ENCODE peak calls at places on chromosomes 5 and 9, in six cellular contexts. One of them, this sample, is unnamed.

GRCh38 chr9:136757328-136757727 is 715 bp downstream of the LCN8 start:
- DNase-seq in esophagus muscularis mucosa: no peak
- DNase-seq in neuronal stem cell: no peak
- DNase-seq in cardiac muscle cell: no peak
- DNase-seq in dorsolateral prefrontal cortex: no peak
- DNase-seq in tibial nerve: no peak
- DNase-seq in this sample: no peak

GRCh38 chr5:80495891-80496290 is 8.0 kb downstream of the FAM151B start:
- DNase-seq in neuronal stem cell: no peak
- DNase-seq in dorsolateral prefrontal cortex: no peak
- DNase-seq in cardiac muscle cell: no peak
- DNase-seq in esophagus muscularis mucosa: no peak
- DNase-seq in tibial nerve: no peak
- DNase-seq in this sample: no peak

GRCh38 chr5:120794121-120794520 is 330.0 kb downstream of the PRR16 start:
- DNase-seq in tibial nerve: no peak
- DNase-seq in esophagus muscularis mucosa: no peak
- DNase-seq in cardiac muscle cell: no peak
- DNase-seq in neuronal stem cell: no peak
- DNase-seq in dorsolateral prefrontal cortex: no peak
- DNase-seq in this sample: no peak

GRCh38 chr9:127899200-127899943 is at the start of gene ST6GALNAC6:
- DNase-seq in cardiac muscle cell: peak
- DNase-seq in dorsolateral prefrontal cortex: peak
- DNase-seq in tibial nerve: no peak
- DNase-seq in esophagus muscularis mucosa: no peak
- DNase-seq in neuronal stem cell: peak
- DNase-seq in this sample: peak

GRCh38 chr9:2494571-2494970 is 127.0 kb upstream of the VLDLR start:
- DNase-seq in esophagus muscularis mucosa: no peak
- DNase-seq in tibial nerve: no peak
- DNase-seq in cardiac muscle cell: peak
- DNase-seq in neuronal stem cell: no peak
- DNase-seq in dorsolateral prefrontal cortex: no peak
- DNase-seq in this sample: no peak

GRCh38 chr9:21334603-21334968 is 618 bp downstream of the KLHL9 start:
- DNase-seq in tibial nerve: peak
- DNase-seq in esophagus muscularis mucosa: no peak
- DNase-seq in cardiac muscle cell: no peak
- DNase-seq in neuronal stem cell: peak
- DNase-seq in dorsolateral prefrontal cortex: no peak
- DNase-seq in this sample: no peak

GRCh38 chr9:136564379-136564988 is 18.6 kb upstream of the NOTCH1 start:
- DNase-seq in tibial nerve: peak
- DNase-seq in neuronal stem cell: no peak
- DNase-seq in dorsolateral prefrontal cortex: no peak
- DNase-seq in esophagus muscularis mucosa: no peak
- DNase-seq in cardiac muscle cell: no peak
- DNase-seq in this sample: no peak

GRCh38 chr5:41796061-41796460 is 74.2 kb downstream of the OXCT1 start:
- DNase-seq in esophagus muscularis mucosa: no peak
- DNase-seq in neuronal stem cell: no peak
- DNase-seq in cardiac muscle cell: no peak
- DNase-seq in dorsolateral prefrontal cortex: no peak
- DNase-seq in tibial nerve: no peak
- DNase-seq in this sample: no peak

GRCh38 chr9:72384710-72385475 is 19.9 kb upstream of the ZFAND5 start:
- DNase-seq in neuronal stem cell: no peak
- DNase-seq in esophagus muscularis mucosa: no peak
- DNase-seq in tibial nerve: no peak
- DNase-seq in cardiac muscle cell: no peak
- DNase-seq in dorsolateral prefrontal cortex: no peak
- DNase-seq in this sample: no peak

GRCh38 chr9:72386186-72386585 is 21.2 kb upstream of the ZFAND5 start:
- DNase-seq in cardiac muscle cell: no peak
- DNase-seq in tibial nerve: no peak
- DNase-seq in esophagus muscularis mucosa: no peak
- DNase-seq in neuronal stem cell: no peak
- DNase-seq in dorsolateral prefrontal cortex: no peak
- DNase-seq in this sample: no peak

GRCh38 chr9:72382405-72382804 is 17.4 kb upstream of the ZFAND5 start:
- DNase-seq in neuronal stem cell: no peak
- DNase-seq in dorsolateral prefrontal cortex: no peak
- DNase-seq in esophagus muscularis mucosa: no peak
- DNase-seq in tibial nerve: no peak
- DNase-seq in cardiac muscle cell: no peak
- DNase-seq in this sample: no peak

GRCh38 chr9:72383978-72384709 is 19.1 kb upstream of the ZFAND5 start:
- DNase-seq in cardiac muscle cell: no peak
- DNase-seq in tibial nerve: no peak
- DNase-seq in esophagus muscularis mucosa: no peak
- DNase-seq in dorsolateral prefrontal cortex: no peak
- DNase-seq in neuronal stem cell: no peak
- DNase-seq in this sample: no peak
- H3K27ac ChIP-seq in cardiac muscle cell: no peak
- H3K27ac ChIP-seq in tibial nerve: peak
- H3K27ac ChIP-seq in esophagus muscularis mucosa: no peak
- H3K27ac ChIP-seq in dorsolateral prefrontal cortex: no peak
- H3K27ac ChIP-seq in neuronal stem cell: no peak
- H3K27ac ChIP-seq in this sample: no peak

GRCh38 chr5:95078868-95079267 is 206.0 kb downstream of the MCTP1 start:
- DNase-seq in esophagus muscularis mucosa: no peak
- DNase-seq in neuronal stem cell: no peak
- DNase-seq in tibial nerve: no peak
- DNase-seq in dorsolateral prefrontal cortex: no peak
- DNase-seq in cardiac muscle cell: no peak
- DNase-seq in this sample: no peak

GRCh38 chr5:95080456-95080855 is 204.4 kb downstream of the MCTP1 start:
- DNase-seq in tibial nerve: no peak
- DNase-seq in esophagus muscularis mucosa: no peak
- DNase-seq in cardiac muscle cell: no peak
- DNase-seq in neuronal stem cell: no peak
- DNase-seq in dorsolateral prefrontal cortex: no peak
- DNase-seq in this sample: no peak

GRCh38 chr5:95080026-95080425 is 204.9 kb downstream of the MCTP1 start:
- DNase-seq in dorsolateral prefrontal cortex: no peak
- DNase-seq in esophagus muscularis mucosa: no peak
- DNase-seq in tibial nerve: no peak
- DNase-seq in neuronal stem cell: no peak
- DNase-seq in cardiac muscle cell: no peak
- DNase-seq in this sample: no peak

GRCh38 chr5:95075079-95075478 is 209.8 kb downstream of the MCTP1 start:
- DNase-seq in neuronal stem cell: no peak
- DNase-seq in esophagus muscularis mucosa: no peak
- DNase-seq in cardiac muscle cell: no peak
- DNase-seq in tibial nerve: no peak
- DNase-seq in dorsolateral prefrontal cortex: no peak
- DNase-seq in this sample: no peak

DNA sequence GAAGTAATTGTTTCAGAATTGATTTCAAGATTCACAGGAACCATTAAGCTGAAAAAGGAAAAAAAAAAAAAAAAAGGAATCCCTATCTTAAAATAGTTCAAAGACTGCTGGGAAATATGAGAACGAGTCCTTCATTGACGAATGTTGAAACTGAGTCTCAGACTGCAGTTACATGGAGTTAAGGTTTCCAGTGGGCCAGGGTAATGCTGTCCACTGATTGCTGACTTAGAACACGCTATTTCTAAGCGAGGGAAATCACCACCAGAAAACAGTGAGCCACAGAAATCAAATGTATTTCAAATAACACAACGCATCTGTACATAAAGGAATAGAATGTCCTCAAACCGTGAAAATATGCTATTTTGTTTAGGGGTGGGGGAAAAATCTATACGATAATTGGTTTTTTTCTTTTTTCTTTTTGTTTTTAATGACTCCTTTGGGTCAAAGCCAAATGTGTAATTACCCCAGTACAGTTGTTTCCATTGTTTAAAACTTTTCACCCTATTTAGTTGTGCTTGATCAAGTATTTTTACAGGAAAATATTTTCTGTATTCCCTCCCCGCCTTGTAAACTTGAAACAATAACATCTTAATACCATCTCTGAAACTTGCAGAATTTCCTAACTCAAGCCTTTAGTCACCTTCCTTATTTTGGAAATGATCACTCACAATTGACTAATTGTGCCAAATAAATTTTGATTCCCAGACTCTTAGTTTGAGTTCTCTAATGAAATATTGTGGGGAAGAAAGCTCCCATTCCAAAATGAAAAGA is 208.3 kb downstream of the MCTP1 start:
- DNase-seq in esophagus muscularis mucosa: no peak
- DNase-seq in tibial nerve: no peak
- DNase-seq in cardiac muscle cell: no peak
- DNase-seq in neuronal stem cell: no peak
- DNase-seq in dorsolateral prefrontal cortex: no peak
- DNase-seq in this sample: no peak
- H3K27ac ChIP-seq in esophagus muscularis mucosa: no peak
- H3K27ac ChIP-seq in tibial nerve: no peak
- H3K27ac ChIP-seq in cardiac muscle cell: no peak
- H3K27ac ChIP-seq in neuronal stem cell: no peak
- H3K27ac ChIP-seq in dorsolateral prefrontal cortex: no peak
- H3K27ac ChIP-seq in this sample: no peak

DNA sequence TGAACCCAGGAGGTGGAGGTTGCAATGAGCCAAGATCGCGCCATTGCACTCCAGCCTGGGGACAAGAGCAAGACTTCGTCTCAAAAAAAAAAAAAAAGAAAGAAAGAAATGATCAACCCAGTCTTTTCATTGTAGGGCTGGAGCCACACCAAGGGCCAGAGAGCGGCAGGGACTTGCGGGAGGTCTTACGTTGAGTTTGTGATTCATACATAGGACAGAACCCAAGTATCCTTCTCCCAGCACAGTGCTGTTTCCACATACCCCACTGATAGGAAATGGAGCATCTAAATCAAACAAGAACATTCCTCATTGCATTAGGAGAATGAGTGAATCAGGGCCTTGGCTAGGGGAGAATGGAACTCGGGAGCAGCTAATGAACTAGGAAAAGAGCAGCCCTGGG is 3.5 kb upstream of the TNIP1 start:
- DNase-seq in esophagus muscularis mucosa: no peak
- DNase-seq in dorsolateral prefrontal cortex: no peak
- DNase-seq in tibial nerve: no peak
- DNase-seq in neuronal stem cell: no peak
- DNase-seq in cardiac muscle cell: no peak
- DNase-seq in this sample: no peak
- H3K27ac ChIP-seq in esophagus muscularis mucosa: no peak
- H3K27ac ChIP-seq in dorsolateral prefrontal cortex: no peak
- H3K27ac ChIP-seq in tibial nerve: no peak
- H3K27ac ChIP-seq in neuronal stem cell: no peak
- H3K27ac ChIP-seq in cardiac muscle cell: no peak
- H3K27ac ChIP-seq in this sample: no peak

GRCh38 chr9:106284300-106284699 is 578.7 kb upstream of the ZNF462 start:
- DNase-seq in tibial nerve: no peak
- DNase-seq in neuronal stem cell: no peak
- DNase-seq in cardiac muscle cell: peak
- DNase-seq in esophagus muscularis mucosa: no peak
- DNase-seq in dorsolateral prefrontal cortex: no peak
- DNase-seq in this sample: no peak

GRCh38 chr9:106286249-106286648 is 576.7 kb upstream of the ZNF462 start:
- DNase-seq in dorsolateral prefrontal cortex: no peak
- DNase-seq in tibial nerve: no peak
- DNase-seq in esophagus muscularis mucosa: no peak
- DNase-seq in cardiac muscle cell: peak
- DNase-seq in neuronal stem cell: peak
- DNase-seq in this sample: peak

GRCh38 chr9:106288689-106289088 is 574.3 kb upstream of the ZNF462 start:
- DNase-seq in neuronal stem cell: no peak
- DNase-seq in tibial nerve: no peak
- DNase-seq in dorsolateral prefrontal cortex: no peak
- DNase-seq in cardiac muscle cell: no peak
- DNase-seq in esophagus muscularis mucosa: no peak
- DNase-seq in this sample: no peak

DNA sequence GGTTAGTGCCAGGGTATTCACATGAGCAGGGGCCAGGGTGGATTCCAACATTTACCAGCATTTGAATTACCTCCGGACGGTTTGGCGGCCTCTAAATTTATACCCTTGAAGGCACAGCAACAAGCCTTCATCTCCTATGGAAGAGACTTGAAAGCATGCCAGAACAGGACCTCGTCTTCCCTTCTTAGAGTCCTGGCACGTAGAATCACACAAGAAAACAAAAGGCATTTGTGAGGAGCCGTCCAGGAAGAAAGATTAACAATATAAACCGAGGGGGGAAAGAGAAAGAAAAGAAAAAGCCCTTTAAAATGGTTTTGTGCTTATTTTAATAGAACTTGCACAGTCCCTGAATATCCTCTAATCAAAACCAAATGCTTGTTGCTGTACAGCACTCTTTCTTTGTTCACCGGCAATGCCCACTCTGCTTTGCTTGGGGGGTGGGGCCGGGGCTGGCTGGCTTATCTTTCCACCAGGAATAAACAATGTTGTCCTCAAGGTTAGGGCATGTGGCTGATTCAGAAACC is 575.8 kb upstream of the ZNF462 start:
- DNase-seq in dorsolateral prefrontal cortex: no peak
- DNase-seq in esophagus muscularis mucosa: no peak
- DNase-seq in cardiac muscle cell: no peak
- DNase-seq in tibial nerve: no peak
- DNase-seq in neuronal stem cell: no peak
- DNase-seq in this sample: no peak
- H3K27ac ChIP-seq in dorsolateral prefrontal cortex: peak
- H3K27ac ChIP-seq in esophagus muscularis mucosa: no peak
- H3K27ac ChIP-seq in cardiac muscle cell: peak
- H3K27ac ChIP-seq in tibial nerve: no peak
- H3K27ac ChIP-seq in neuronal stem cell: peak
- H3K27ac ChIP-seq in this sample: peak

DNA sequence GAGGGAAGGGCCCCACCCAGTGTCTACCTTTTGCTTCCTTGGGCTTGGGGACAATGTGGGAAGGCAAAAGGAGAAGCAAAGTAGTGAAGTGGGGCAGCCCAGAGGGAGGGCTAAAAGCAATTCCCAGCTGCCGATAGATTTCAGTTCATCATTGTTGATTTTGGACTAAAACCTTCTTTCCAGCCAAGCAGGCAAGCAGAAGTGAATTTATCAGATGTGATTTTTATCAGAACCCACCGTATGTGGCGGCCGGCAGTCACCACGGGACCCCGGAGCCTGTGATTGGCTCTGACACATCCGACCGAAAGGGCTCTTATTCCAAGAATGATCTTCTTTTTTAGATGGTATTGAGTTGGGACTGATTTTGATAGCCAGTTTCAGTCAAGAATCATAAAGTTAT is 559.9 kb downstream of the PSAT1 start:
- DNase-seq in tibial nerve: no peak
- DNase-seq in esophagus muscularis mucosa: no peak
- DNase-seq in neuronal stem cell: no peak
- DNase-seq in cardiac muscle cell: no peak
- DNase-seq in dorsolateral prefrontal cortex: no peak
- DNase-seq in this sample: no peak
- H3K27ac ChIP-seq in tibial nerve: no peak
- H3K27ac ChIP-seq in esophagus muscularis mucosa: no peak
- H3K27ac ChIP-seq in neuronal stem cell: no peak
- H3K27ac ChIP-seq in cardiac muscle cell: no peak
- H3K27ac ChIP-seq in dorsolateral prefrontal cortex: no peak
- H3K27ac ChIP-seq in this sample: no peak

GRCh38 chr9:109861918-109862317 is 81.9 kb downstream of the PALM2AKAP2 start:
- DNase-seq in dorsolateral prefrontal cortex: no peak
- DNase-seq in neuronal stem cell: no peak
- DNase-seq in cardiac muscle cell: no peak
- DNase-seq in tibial nerve: no peak
- DNase-seq in esophagus muscularis mucosa: no peak
- DNase-seq in this sample: no peak
- H3K27ac ChIP-seq in dorsolateral prefrontal cortex: peak
- H3K27ac ChIP-seq in neuronal stem cell: no peak
- H3K27ac ChIP-seq in cardiac muscle cell: peak
- H3K27ac ChIP-seq in tibial nerve: no peak
- H3K27ac ChIP-seq in esophagus muscularis mucosa: peak
- H3K27ac ChIP-seq in this sample: peak

GRCh38 chr5:142063878-142064331 is 44.7 kb upstream of the NDFIP1 start:
- DNase-seq in esophagus muscularis mucosa: no peak
- DNase-seq in cardiac muscle cell: peak
- DNase-seq in dorsolateral prefrontal cortex: peak
- DNase-seq in neuronal stem cell: peak
- DNase-seq in tibial nerve: peak
- DNase-seq in this sample: peak
- H3K27ac ChIP-seq in esophagus muscularis mucosa: no peak
- H3K27ac ChIP-seq in cardiac muscle cell: no peak
- H3K27ac ChIP-seq in dorsolateral prefrontal cortex: peak
- H3K27ac ChIP-seq in neuronal stem cell: peak
- H3K27ac ChIP-seq in tibial nerve: peak
- H3K27ac ChIP-seq in this sample: peak

This sample was measured in caudate nucleus.